ENCODE peak calls at places on chromosome X, in nine cellular contexts. T is tibial artery; Q is activated CD8-positive, alpha-beta memory T cell treated with anti-CD3 and anti-CD28 coated beads for 4 hours; R is NCI-H1694; O is activated CD4-positive, alpha-beta T cell treated with anti-CD3 and anti-CD28 coated beads, Interleukin-2, amount 50 U/mL, for 48 hours; H is effector CD4-positive, alpha-beta T cell; E is mucosa of descending colon; S is NCI-H2171 treated with DMSO at 0.1 percent for 48 hours; N is islet precursor cell. C is an unnamed sample.

GRCh38 chrX:23334871-23335599 is 386 bp downstream of the PTCHD1 start:
- DNase-seq in R (no peak), O (no peak), T (no peak), H (no peak), E (no peak), N (peak; percentile 65), Q (no peak), S (no peak), C (no peak)

GRCh38 chrX:83819304-83819703 is 41.6 kb upstream of the CYLC1 start:
- DNase-seq in H (no peak), S (no peak), T (no peak), O (no peak), N (no peak), R (no peak), Q (no peak), E (no peak), C (no peak)

GRCh38 chrX:104668550-104668949 is 102.6 kb downstream of the IL1RAPL2 start:
- DNase-seq in R (no peak), T (no peak), O (no peak), Q (no peak), N (no peak), S (no peak), H (no peak), E (no peak), C (no peak)

GRCh38 chrX:136259543-136259942 is 8.3 kb upstream of the MAP7D3 start:
- DNase-seq in O (peak; percentile 7), T (no peak), E (no peak), N (no peak), S (no peak), H (no peak), R (no peak), Q (no peak), C (no peak)

GRCh38 chrX:43141885-43142284 is 363.9 kb upstream of the PPP1R2C start:
- DNase-seq in O (no peak), E (no peak), T (no peak), N (no peak), S (no peak), R (no peak), Q (no peak), H (no peak), C (no peak)

GRCh38 chrX:70166601-70167590 is 10.4 kb upstream of the DGAT2L6 start:
- DNase-seq in N (peak; percentile 61), T (no peak), S (no peak), O (no peak), Q (no peak), E (no peak), R (no peak), H (no peak), C (no peak)

GRCh38 chrX:123962794-123963373 is 1.4 kb downstream of the STAG2 start:
- DNase-seq in R (peak; percentile 93), N (peak; percentile 96), T (peak; percentile 96), H (peak; percentile 79), O (peak; percentile 86), S (peak; percentile 85), E (peak; percentile 88), Q (peak; percentile 78), C (peak; percentile 87)

GRCh38 chrX:38879631-38880220 is 78.5 kb downstream of the MID1IP1 start:
- DNase-seq in O (no peak), H (no peak), S (no peak), T (no peak), N (no peak), R (no peak), E (peak; percentile 63), Q (no peak), C (peak; percentile 60)

GRCh38 chrX:43345166-43345565 is 310.9 kb upstream of the MAOA start:
- DNase-seq in H (no peak), T (no peak), O (no peak), N (no peak), Q (no peak), E (no peak), R (no peak), S (no peak), C (no peak)

C was measured in pancreas.